ENCODE peak calls at places on chromosomes 16 and 17, in four cellular contexts. Q, Y, M and W are unnamed samples.

GRCh38 chr16:3065069-3065741 is at the start of gene IL32:
- DNase-seq in Q (peak; percentile 86), Y (peak; percentile 73), M (peak; percentile 76), W (no peak)

GRCh38 chr16:56771558-56772279 is 41.8 kb downstream of the NUP93 start:
- DNase-seq in Q (no peak), Y (no peak), M (no peak), W (no peak)

GRCh38 chr17:36686123-36686669 is 84.8 kb downstream of the MRM1 start:
- DNase-seq in Q (no peak), Y (peak; percentile 80), M (no peak), W (no peak)

GRCh38 chr17:67990909-67991308 is 5.4 kb downstream of the C17orf58 start:
- DNase-seq in Q (no peak), Y (no peak), M (no peak), W (no peak)

GRCh38 chr16:67961551-67961957 is 6.9 kb downstream of the SLC12A4 start:
- DNase-seq in Q (no peak), Y (no peak), M (no peak), W (peak; percentile 95)

GRCh38 chr16:3460121-3460520 is 16.6 kb downstream of the NAA60 start:
- DNase-seq in Q (no peak), Y (no peak), M (no peak), W (no peak)

GRCh38 chr16:17369441-17369951 is 101.3 kb downstream of the XYLT1 start:
- DNase-seq in Q (no peak), Y (peak; percentile 43), M (no peak), W (no peak)

GRCh38 chr17:70084476-70084875 is 9.5 kb downstream of the KCNJ16 start:
- DNase-seq in Q (peak; percentile 28), Y (no peak), M (no peak), W (no peak)

GRCh38 chr17:40598021-40598927 is 33.0 kb upstream of the CCR7 start:
- DNase-seq in Q (no peak), Y (no peak), M (no peak), W (no peak)

GRCh38 chr16:57675752-57676623 is 7.9 kb downstream of the ADGRG3 start:
- DNase-seq in Q (peak; percentile 24), Y (no peak), M (no peak), W (no peak)

GRCh38 chr16:86428729-86429472 is 81.4 kb upstream of the FOXF1 start:
- DNase-seq in Q (no peak), Y (no peak), M (no peak), W (no peak)

GRCh38 chr17:70523407-70523806 is 354.1 kb downstream of the KCNJ2 start:
- DNase-seq in Q (no peak), Y (no peak), M (no peak), W (no peak)

GRCh38 chr17:62869885-62870580 is 61.9 kb upstream of the MARCHF10 start:
- DNase-seq in Q (peak; percentile 32), Y (peak; percentile 68), M (peak; percentile 58), W (peak; percentile 48)

GRCh38 chr17:71975998-71976649 is 144.7 kb upstream of the SOX9 start:
- DNase-seq in Q (peak; percentile 95), Y (peak; percentile 97), M (peak; percentile 61), W (peak; percentile 3)

GRCh38 chr17:61482467-61482866 is 30.2 kb downstream of the TBX4 start:
- DNase-seq in Q (no peak), Y (no peak), M (no peak), W (no peak)

GRCh38 chr17:77425791-77426641 is 285.2 kb downstream of the SEC14L1 start:
- DNase-seq in Q (peak; percentile 72), Y (peak; percentile 88), M (no peak), W (no peak)

GRCh38 chr17:8963665-8964258 is 1.7 kb downstream of the PIK3R5 start:
- DNase-seq in Q (no peak), Y (no peak), M (no peak), W (no peak)

GRCh38 chr16:52141871-52142270 is 405.1 kb downstream of the TOX3 start:
- DNase-seq in Q (no peak), Y (no peak), M (no peak), W (no peak)

GRCh38 chr17:9401434-9401833 is 174.2 kb downstream of the STX8 start:
- DNase-seq in Q (peak; percentile 51), Y (no peak), M (no peak), W (no peak)

GRCh38 chr17:59329558-59330313 is 1.7 kb upstream of the YPEL2 start:
- DNase-seq in Q (peak; percentile 89), Y (peak; percentile 63), M (peak; percentile 27), W (peak; percentile 75)

GRCh38 chr17:67765623-67766022 is 47.9 kb downstream of the NOL11 start:
- DNase-seq in Q (no peak), Y (no peak), M (no peak), W (no peak)

GRCh38 chr16:50473375-50473945 is 74.7 kb upstream of the NKD1 start:
- DNase-seq in Q (no peak), Y (peak; percentile 73), M (no peak), W (peak; percentile 11)

GRCh38 chr17:66778531-66778930 is 56.4 kb upstream of the CACNG5 start:
- DNase-seq in Q (no peak), Y (no peak), M (no peak), W (no peak)

GRCh38 chr17:14297161-14297851 is 3.6 kb upstream of the HS3ST3B1 start:
- DNase-seq in Q (peak; percentile 64), Y (peak; percentile 61), M (no peak), W (no peak)

GRCh38 chr17:30832438-30832790 is 648 bp downstream of the ATAD5 start:
- DNase-seq in Q (no peak), Y (no peak), M (no peak), W (no peak)

GRCh38 chr17:57375040-57375769 is 118.9 kb downstream of the MSI2 start:
- DNase-seq in Q (no peak), Y (no peak), M (no peak), W (no peak)

GRCh38 chr17:76738468-76738850 is 540 bp downstream of the MFSD11 start:
- DNase-seq in Q (peak; percentile 29), Y (no peak), M (no peak), W (no peak)

GRCh38 chr17:38574712-38575111 is 31.0 kb downstream of the SRCIN1 start:
- DNase-seq in Q (no peak), Y (no peak), M (no peak), W (no peak)

GRCh38 chr17:76272541-76273434 is 7.6 kb downstream of the UBALD2 start:
- DNase-seq in Q (no peak), Y (no peak), M (no peak), W (no peak)

GRCh38 chr17:39944393-39944711 is 16.8 kb downstream of the LRRC3C start:
- DNase-seq in Q (no peak), Y (no peak), M (no peak), W (no peak)

GRCh38 chr17:45118691-45119090 is 13.6 kb downstream of the PLCD3 start:
- DNase-seq in Q (no peak), Y (no peak), M (no peak), W (no peak)

GRCh38 chr17:66152756-66153155 is 39.2 kb downstream of the CEP112 start:
- DNase-seq in Q (peak; percentile 16), Y (peak; percentile 36), M (no peak), W (no peak)